ENCODE peak calls at places on chromosomes 11 and 22, in four cellular contexts. One of them, this sample, is unnamed.

GRCh38 chr11:113529606-113530005 is 54.4 kb upstream of the DRD2 start:
- DNase-seq in kidney glomerular epithelial cell: no peak
- DNase-seq in fibroblast of pulmonary artery: no peak
- DNase-seq in Calu3: no peak
- DNase-seq in this sample: no peak

GRCh38 chr22:46457502-46458488 is 79.6 kb downstream of the CELSR1 start:
- DNase-seq in kidney glomerular epithelial cell: peak; percentile 89
- DNase-seq in fibroblast of pulmonary artery: peak; percentile 11
- DNase-seq in Calu3: no peak
- DNase-seq in this sample: no peak

GRCh38 chr11:44659641-44660040 is 67.1 kb upstream of the TSPAN18 start:
- DNase-seq in kidney glomerular epithelial cell: no peak
- DNase-seq in fibroblast of pulmonary artery: no peak
- DNase-seq in Calu3: no peak
- DNase-seq in this sample: no peak

GRCh38 chr11:27902981-27903624 is 202.8 kb upstream of the BDNF start:
- DNase-seq in kidney glomerular epithelial cell: peak; percentile 87
- DNase-seq in fibroblast of pulmonary artery: peak; percentile 18
- DNase-seq in Calu3: no peak
- DNase-seq in this sample: no peak

GRCh38 chr11:120224386-120224785 is 13.6 kb downstream of the OAF start:
- DNase-seq in kidney glomerular epithelial cell: no peak
- DNase-seq in fibroblast of pulmonary artery: no peak
- DNase-seq in Calu3: no peak
- DNase-seq in this sample: no peak

GRCh38 chr11:61417670-61418069 is 12.1 kb downstream of the CPSF7 start:
- DNase-seq in kidney glomerular epithelial cell: no peak
- DNase-seq in fibroblast of pulmonary artery: peak; percentile 62
- DNase-seq in Calu3: no peak
- DNase-seq in this sample: no peak

GRCh38 chr11:32792948-32793475 is 1.4 kb downstream of the CCDC73 start:
- DNase-seq in kidney glomerular epithelial cell: peak; percentile 54
- DNase-seq in fibroblast of pulmonary artery: peak; percentile 53
- DNase-seq in Calu3: peak; percentile 78
- DNase-seq in this sample: peak; percentile 69

GRCh38 chr11:5548440-5548839 is at the start of gene OR52H1:
- DNase-seq in kidney glomerular epithelial cell: no peak
- DNase-seq in fibroblast of pulmonary artery: no peak
- DNase-seq in Calu3: no peak
- DNase-seq in this sample: no peak

GRCh38 chr11:1631066-1631568 is 1.5 kb downstream of the KRTAP5-5 start:
- DNase-seq in kidney glomerular epithelial cell: no peak
- DNase-seq in fibroblast of pulmonary artery: no peak
- DNase-seq in Calu3: no peak
- DNase-seq in this sample: no peak

GRCh38 chr11:76291576-76292526 is 85.5 kb upstream of the WNT11 start:
- DNase-seq in kidney glomerular epithelial cell: peak; percentile 43
- DNase-seq in fibroblast of pulmonary artery: no peak
- DNase-seq in Calu3: peak; percentile 62
- DNase-seq in this sample: peak; percentile 12

GRCh38 chr11:73198677-73199076 is 19.4 kb upstream of the P2RY2 start:
- DNase-seq in kidney glomerular epithelial cell: peak; percentile 24
- DNase-seq in fibroblast of pulmonary artery: peak; percentile 30
- DNase-seq in Calu3: peak; percentile 34
- DNase-seq in this sample: peak; percentile 94

GRCh38 chr22:28597665-28598064 is 82.0 kb downstream of the TTC28 start:
- DNase-seq in kidney glomerular epithelial cell: no peak
- DNase-seq in fibroblast of pulmonary artery: no peak
- DNase-seq in Calu3: no peak
- DNase-seq in this sample: no peak

GRCh38 chr22:19525116-19525660 is 978 bp upstream of the CLDN5 start:
- DNase-seq in kidney glomerular epithelial cell: no peak
- DNase-seq in fibroblast of pulmonary artery: no peak
- DNase-seq in Calu3: no peak
- DNase-seq in this sample: no peak

GRCh38 chr22:39577900-39578299 is 7.3 kb downstream of the CACNA1I start:
- DNase-seq in kidney glomerular epithelial cell: no peak
- DNase-seq in fibroblast of pulmonary artery: no peak
- DNase-seq in Calu3: no peak
- DNase-seq in this sample: no peak

GRCh38 chr11:72483412-72484186 is 49.3 kb upstream of the CLPB start:
- DNase-seq in kidney glomerular epithelial cell: no peak
- DNase-seq in fibroblast of pulmonary artery: peak; percentile 88
- DNase-seq in Calu3: no peak
- DNase-seq in this sample: peak; percentile 7

GRCh38 chr11:65471410-65471762 is 27.5 kb upstream of the MALAT1 start:
- DNase-seq in kidney glomerular epithelial cell: no peak
- DNase-seq in fibroblast of pulmonary artery: peak; percentile 85
- DNase-seq in Calu3: peak; percentile 76
- DNase-seq in this sample: peak; percentile 70

GRCh38 chr11:7019500-7020182 is 505 bp downstream of the ZNF214 start:
- DNase-seq in kidney glomerular epithelial cell: no peak
- DNase-seq in fibroblast of pulmonary artery: no peak
- DNase-seq in Calu3: peak; percentile 10
- DNase-seq in this sample: peak; percentile 8

GRCh38 chr22:38697055-38697980 is 3.4 kb downstream of the JOSD1 start:
- DNase-seq in kidney glomerular epithelial cell: peak; percentile 74
- DNase-seq in fibroblast of pulmonary artery: peak; percentile 78
- DNase-seq in Calu3: peak; percentile 35
- DNase-seq in this sample: peak; percentile 44

GRCh38 chr11:73001615-73002014 is 140.5 kb downstream of the FCHSD2 start:
- DNase-seq in kidney glomerular epithelial cell: peak; percentile 18
- DNase-seq in fibroblast of pulmonary artery: peak; percentile 53
- DNase-seq in Calu3: peak; percentile 30
- DNase-seq in this sample: peak; percentile 29

GRCh38 chr11:34027516-34028406 is 23.8 kb upstream of the CAPRIN1 start:
- DNase-seq in kidney glomerular epithelial cell: no peak
- DNase-seq in fibroblast of pulmonary artery: no peak
- DNase-seq in Calu3: peak; percentile 54
- DNase-seq in this sample: peak; percentile 92

GRCh38 chr22:20254975-20255946 is 12.9 kb downstream of the RTN4R start:
- DNase-seq in kidney glomerular epithelial cell: no peak
- DNase-seq in fibroblast of pulmonary artery: no peak
- DNase-seq in Calu3: no peak
- DNase-seq in this sample: no peak

GRCh38 chr11:10451399-10452116 is 3.5 kb upstream of the AMPD3 start:
- DNase-seq in kidney glomerular epithelial cell: no peak
- DNase-seq in fibroblast of pulmonary artery: no peak
- DNase-seq in Calu3: no peak
- DNase-seq in this sample: no peak

GRCh38 chr22:43002198-43002577 is 12.8 kb downstream of the PACSIN2 start:
- DNase-seq in kidney glomerular epithelial cell: peak; percentile 76
- DNase-seq in fibroblast of pulmonary artery: peak; percentile 78
- DNase-seq in Calu3: no peak
- DNase-seq in this sample: no peak

This sample was measured in small intestine.